ENCODE peak calls at places on chromosome 18, in five cellular contexts. L, N, Y, X and G are unnamed samples.

GRCh38 chr18:23355206-23355605 is 97.9 kb upstream of the RIOK3 start:
- DNase-seq in N (peak), L (no peak), X (no peak), Y (peak), G (no peak)

GRCh38 chr18:75208836-75209128 is 157 bp downstream of the PTGR3 start:
- DNase-seq in Y (peak), L (no peak), X (no peak), N (peak), G (no peak)

GRCh38 chr18:7021994-7022840 is 95.4 kb downstream of the LAMA1 start:
- DNase-seq in N (peak), Y (no peak), X (peak), L (peak), G (peak)

GRCh38 chr18:75219684-75220083 is 9.1 kb downstream of the TSHZ1 start:
- DNase-seq in Y (no peak), X (peak), N (no peak), L (no peak), G (no peak)

GRCh38 chr18:67864677-67865340 is 348.3 kb upstream of the DSEL start:
- DNase-seq in N (peak), X (no peak), L (no peak), Y (no peak), G (no peak)

GRCh38 chr18:525066-525797 is 24.7 kb upstream of the COLEC12 start:
- DNase-seq in Y (no peak), L (no peak), X (no peak), N (peak), G (no peak)

GRCh38 chr18:75810481-75810880 is 383.0 kb upstream of the SMIM21 start:
- DNase-seq in Y (no peak), L (no peak), N (no peak), X (no peak), G (no peak)

GRCh38 chr18:1014951-1015627 is 110.4 kb downstream of the ADCYAP1 start:
- DNase-seq in L (no peak), N (peak), X (no peak), Y (no peak), G (no peak)

GRCh38 chr18:54948350-54948837 is 10.9 kb downstream of the CCDC68 start:
- DNase-seq in N (no peak), X (peak), L (no peak), Y (no peak), G (peak)

GRCh38 chr18:80182855-80183254 is 64.5 kb downstream of the PARD6G start:
- DNase-seq in X (no peak), N (no peak), Y (no peak), L (no peak), G (no peak)

GRCh38 chr18:67519582-67519981 is 3.1 kb upstream of the DSEL start:
- DNase-seq in L (no peak), N (no peak), X (no peak), Y (no peak), G (no peak)

GRCh38 chr18:78632111-78632541 is 347.5 kb upstream of the SALL3 start:
- DNase-seq in Y (no peak), L (no peak), N (no peak), X (no peak), G (peak)

GRCh38 chr18:57759650-57760049 is 43.5 kb downstream of the ATP8B1 start:
- DNase-seq in L (no peak), X (no peak), Y (no peak), N (no peak), G (peak)

GRCh38 chr18:8788503-8789429 is 83.4 kb downstream of the MTCL1 start:
- DNase-seq in N (no peak), L (no peak), Y (no peak), X (no peak), G (no peak)

GRCh38 chr18:23377669-23378469 is 75.2 kb upstream of the RIOK3 start:
- DNase-seq in N (peak), L (no peak), Y (no peak), X (peak), G (peak)

GRCh38 chr18:4096501-4096900 is 358.6 kb downstream of the DLGAP1 start:
- DNase-seq in N (no peak), X (no peak), Y (no peak), L (no peak), G (peak)

GRCh38 chr18:58576641-58577251 is 52.1 kb downstream of the ALPK2 start:
- DNase-seq in X (no peak), L (no peak), Y (no peak), N (no peak), G (no peak)

GRCh38 chr18:74375999-74376398 is 60.4 kb downstream of the C18orf63 start:
- DNase-seq in Y (no peak), L (no peak), X (no peak), N (no peak), G (peak)

GRCh38 chr18:31426021-31426420 is 21.5 kb upstream of the DSG3 start:
- DNase-seq in N (no peak), L (no peak), Y (no peak), X (no peak), G (no peak)
- H3K4me2 ChIP-seq in N (no peak), L (no peak), Y (no peak), X (no peak), G (no peak)

DNA sequence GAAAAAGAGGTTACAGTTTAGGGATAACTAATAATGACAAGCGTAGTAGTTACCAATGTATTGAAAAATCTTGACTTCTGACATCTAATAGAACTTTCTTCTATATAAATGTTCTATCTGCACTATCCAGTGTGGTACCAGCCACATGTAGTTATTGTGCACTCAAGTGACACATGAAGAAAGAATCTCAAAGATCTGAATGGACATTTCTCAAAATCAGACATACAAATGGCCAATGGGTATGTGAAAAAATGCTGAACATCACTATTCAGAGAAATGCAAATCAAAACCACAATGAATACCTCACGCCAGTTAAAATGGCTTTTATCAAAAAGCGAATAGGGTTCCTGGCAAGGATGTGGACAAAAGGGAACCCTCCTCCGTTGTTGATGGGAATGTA is 37.6 kb upstream of the SMCHD1 start:
- DNase-seq in Y (no peak), X (no peak), L (no peak), N (no peak), G (no peak)
- TF ChIP-seq JUN in Y (no peak), X (no peak), L (no peak), N (no peak), G (no peak)

GRCh38 chr18:25164211-25164836 is 187.6 kb downstream of the ZNF521 start:
- DNase-seq in Y (no peak), X (no peak), L (no peak), N (no peak), G (no peak)

GRCh38 chr18:25164837-25165791 is 186.9 kb downstream of the ZNF521 start:
- DNase-seq in L (no peak), Y (no peak), N (peak), X (peak), G (no peak)

GRCh38 chr18:25169701-25170100 is 182.3 kb downstream of the ZNF521 start:
- DNase-seq in N (no peak), Y (no peak), X (no peak), L (no peak), G (no peak)

GRCh38 chr18:25168011-25168410 is 184.0 kb downstream of the ZNF521 start:
- DNase-seq in Y (no peak), N (no peak), X (no peak), L (no peak), G (no peak)

DNA sequence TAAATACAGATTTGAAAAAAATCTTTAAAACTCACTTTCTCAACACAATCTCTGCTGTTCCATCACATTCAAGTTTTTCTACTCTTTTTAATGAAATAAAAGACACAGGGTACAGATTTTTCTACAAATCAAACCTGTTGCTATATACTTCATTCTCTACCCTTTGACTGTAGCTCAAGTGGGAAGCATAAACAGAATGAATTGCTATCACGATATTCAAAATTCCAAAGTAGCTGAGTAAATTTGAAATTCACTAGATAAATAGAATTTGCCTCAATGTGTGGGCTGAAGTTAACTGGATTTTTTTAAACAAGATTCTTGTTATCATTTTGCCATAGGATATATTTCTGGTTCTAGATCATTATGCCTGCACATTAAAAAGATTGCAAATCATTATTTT is 185.9 kb downstream of the ZNF521 start:
- DNase-seq in N (no peak), L (no peak), X (no peak), Y (no peak), G (no peak)
- H3K4me2 ChIP-seq in N (no peak), L (no peak), X (no peak), Y (no peak), G (no peak)

GRCh38 chr18:63105636-63106316 is 213.8 kb downstream of the BCL2 start:
- DNase-seq in X (no peak), N (no peak), L (no peak), Y (no peak), G (no peak)

GRCh38 chr18:63107931-63108330 is 211.6 kb downstream of the BCL2 start:
- DNase-seq in X (no peak), N (no peak), Y (no peak), L (no peak), G (no peak)

GRCh38 chr18:63109789-63110188 is 209.8 kb downstream of the BCL2 start:
- DNase-seq in X (no peak), L (no peak), Y (no peak), N (no peak), G (no peak)

GRCh38 chr18:63107171-63107850 is 212.3 kb downstream of the BCL2 start:
- DNase-seq in X (no peak), N (no peak), L (no peak), Y (no peak), G (no peak)

GRCh38 chr18:63106727-63107126 is 212.8 kb downstream of the BCL2 start:
- DNase-seq in L (no peak), X (no peak), N (no peak), Y (no peak), G (no peak)
- TF ChIP-seq JUN in L (no peak), X (no peak), N (no peak), Y (no peak), G (no peak)

GRCh38 chr18:49648326-49648725 is 86.5 kb downstream of the LIPG start:
- DNase-seq in N (no peak), L (no peak), Y (no peak), X (no peak), G (no peak)
- H3K4me2 ChIP-seq in N (peak), L (no peak), Y (no peak), X (no peak), G (no peak)

GRCh38 chr18:69205925-69206324 is 194.8 kb upstream of the DOK6 start:
- DNase-seq in X (no peak), Y (no peak), L (no peak), N (no peak), G (no peak)
- TF ChIP-seq JUN in X (no peak), Y (no peak), L (no peak), N (no peak), G (no peak)

DNA sequence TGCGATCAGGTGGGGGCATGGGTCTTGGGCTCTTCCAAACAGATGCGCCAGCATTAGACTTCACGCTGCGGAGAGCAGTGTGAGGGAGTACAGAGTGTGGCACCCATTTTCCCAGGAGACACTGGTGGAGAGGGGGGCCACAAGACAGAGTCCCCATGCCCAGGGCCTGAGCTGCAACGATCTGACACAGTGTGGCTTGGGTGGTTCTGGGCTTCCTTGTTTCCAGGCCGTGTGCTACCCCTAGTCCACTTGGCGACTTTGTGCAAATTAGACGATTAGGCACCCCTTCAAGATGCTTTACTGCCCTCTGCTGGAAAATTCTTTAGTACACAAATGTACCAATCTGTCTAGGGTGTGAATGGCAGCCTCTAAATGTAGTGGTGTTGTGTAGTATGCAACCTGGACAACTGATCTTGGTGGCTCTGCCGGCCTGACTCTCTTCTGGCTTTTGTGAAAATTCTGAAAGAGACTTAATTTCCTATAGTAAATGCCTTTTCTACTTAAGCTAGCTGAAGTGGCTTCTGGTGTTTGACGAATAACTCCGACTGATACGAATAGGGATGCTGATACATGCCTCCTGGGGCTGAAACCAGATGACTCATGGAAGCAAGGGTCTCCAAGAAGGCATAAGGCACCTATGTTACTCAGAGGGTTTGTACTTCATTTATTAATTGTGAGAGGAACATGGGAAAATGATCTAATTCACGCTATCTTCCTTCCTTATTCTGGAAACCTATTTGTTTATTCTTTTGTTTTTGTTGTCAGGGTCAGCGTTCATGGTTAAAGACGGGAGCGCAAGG is 92.3 kb upstream of the SMAD2 start:
- DNase-seq in Y (no peak), N (peak), L (peak), X (peak), G (peak)
- H3K4me2 ChIP-seq in Y (no peak), N (no peak), L (no peak), X (no peak), G (peak)

GRCh38 chr18:37425182-37425581 is 140.4 kb downstream of the CELF4 start:
- DNase-seq in X (no peak), N (no peak), L (no peak), Y (no peak), G (no peak)
- TF ChIP-seq JUN in X (no peak), N (no peak), L (no peak), Y (no peak), G (no peak)

GRCh38 chr18:34647251-34647650 is 62.8 kb upstream of the DTNA start:
- DNase-seq in L (peak), X (no peak), Y (no peak), N (no peak), G (peak)
- H3K4me2 ChIP-seq in L (no peak), X (no peak), Y (no peak), N (no peak), G (no peak)